ENCODE peak calls at places on chromosomes 16 and 17, in five cellular contexts. W, I, K, Z and D are unnamed samples.

GRCh38 chr16:48231675-48232214 is 12.4 kb upstream of the LONP2 start:
- DNase-seq in Z (peak), K (no peak), W (peak), I (peak), D (peak)

GRCh38 chr16:19118938-19119431 is 5.2 kb downstream of the ITPRIPL2 start:
- DNase-seq in Z (peak), K (no peak), W (peak), I (no peak), D (no peak)

GRCh38 chr17:61307905-61308886 is 91.4 kb upstream of the TBX2 start:
- DNase-seq in Z (peak), W (peak), K (no peak), I (no peak), D (no peak)

GRCh38 chr17:66724581-66725341 is 110.2 kb upstream of the CACNG5 start:
- DNase-seq in Z (no peak), W (peak), K (no peak), I (peak), D (no peak)

GRCh38 chr17:62105361-62105760 is 40.3 kb upstream of the MED13 start:
- DNase-seq in Z (no peak), K (no peak), I (no peak), W (no peak), D (no peak)

GRCh38 chr17:15446036-15446435 is 21.4 kb downstream of the CDRT4 start:
- DNase-seq in Z (no peak), W (no peak), K (no peak), I (no peak), D (no peak)

GRCh38 chr17:80751460-80752368 is 207.1 kb downstream of the RPTOR start:
- DNase-seq in Z (peak), K (no peak), W (no peak), I (no peak), D (no peak)

GRCh38 chr17:9566067-9566466 is 9.6 kb downstream of the STX8 start:
- DNase-seq in I (no peak), W (no peak), K (no peak), Z (no peak), D (no peak)

GRCh38 chr17:38403491-38403890 is 24.8 kb upstream of the ARHGAP23 start:
- DNase-seq in Z (no peak), K (no peak), I (no peak), W (peak), D (no peak)

GRCh38 chr16:68447721-68448359 is 468 bp downstream of the SMPD3 start:
- DNase-seq in Z (no peak), I (no peak), K (no peak), W (no peak), D (no peak)

GRCh38 chr16:27305342-27305741 is 8.4 kb upstream of the IL4R start:
- DNase-seq in K (no peak), Z (no peak), I (no peak), W (peak), D (no peak)

GRCh38 chr17:142102-142661 is 4.8 kb downstream of the SCGB1C2 start:
- DNase-seq in Z (peak), K (peak), W (peak), I (no peak), D (peak)

GRCh38 chr16:89052824-89053724 is 40.6 kb upstream of the ACSF3 start:
- DNase-seq in W (no peak), I (no peak), Z (no peak), K (no peak), D (no peak)

GRCh38 chr16:54446639-54447038 is 160.1 kb upstream of the IRX3 start:
- DNase-seq in K (no peak), I (peak), W (peak), Z (peak), D (no peak)

GRCh38 chr17:11028349-11028748 is 190.5 kb upstream of the PIRT start:
- DNase-seq in K (no peak), Z (no peak), I (no peak), W (no peak), D (no peak)

GRCh38 chr16:28513484-28514181 is 7.0 kb upstream of the IL27 start:
- DNase-seq in W (no peak), I (no peak), Z (no peak), K (no peak), D (no peak)

GRCh38 chr17:1495265-1495664 is 2.8 kb upstream of the MYO1C start:
- DNase-seq in W (peak), Z (no peak), K (no peak), I (peak), D (no peak)

GRCh38 chr16:28477311-28477920 is 5.3 kb upstream of the NPIPB7 start:
- DNase-seq in K (no peak), W (no peak), Z (no peak), I (no peak), D (no peak)

GRCh38 chr17:76506408-76507328 is 5.4 kb upstream of the RHBDF2 start:
- DNase-seq in Z (peak), I (peak), K (peak), W (peak), D (peak)

GRCh38 chr17:57599271-57600045 is 145.6 kb downstream of the CCDC182 start:
- DNase-seq in I (no peak), W (no peak), Z (no peak), K (no peak), D (no peak)

GRCh38 chr16:84543931-84544776 is 39.7 kb upstream of the MEAK7 start:
- DNase-seq in K (no peak), I (no peak), W (no peak), Z (no peak), D (no peak)

GRCh38 chr16:55471448-55472097 is 7.4 kb upstream of the MMP2 start:
- DNase-seq in I (no peak), W (peak), K (no peak), Z (peak), D (no peak)

GRCh38 chr16:72134507-72134906 is 37.4 kb downstream of the PMFBP1 start:
- DNase-seq in Z (no peak), K (no peak), I (no peak), W (no peak), D (no peak)

GRCh38 chr17:14428640-14429029 is 127.8 kb downstream of the HS3ST3B1 start:
- DNase-seq in K (no peak), Z (no peak), I (no peak), W (no peak), D (no peak)

GRCh38 chr16:65832269-65832668 is 534.2 kb upstream of the CDH5 start:
- DNase-seq in K (no peak), Z (no peak), I (no peak), W (no peak), D (no peak)

GRCh38 chr16:69109486-69110270 is 4.2 kb downstream of the HAS3 start:
- DNase-seq in K (no peak), I (no peak), W (no peak), Z (no peak), D (no peak)

GRCh38 chr16:57822861-57823260 is 20.6 kb upstream of the KIFC3 start:
- DNase-seq in Z (no peak), I (no peak), K (no peak), W (no peak), D (no peak)

GRCh38 chr17:66893382-66893781 is 58.5 kb downstream of the CACNG5 start:
- DNase-seq in W (no peak), Z (peak), K (no peak), I (no peak), D (no peak)

GRCh38 chr17:18859256-18859655 is 1.3 kb downstream of the PRPSAP2 start:
- DNase-seq in Z (peak), I (no peak), K (no peak), W (peak), D (no peak)

GRCh38 chr17:55437165-55437605 is 15.6 kb upstream of the MMD start:
- DNase-seq in Z (no peak), W (no peak), I (no peak), K (no peak), D (no peak)

GRCh38 chr17:70138309-70138865 is 30.9 kb upstream of the KCNJ2 start:
- DNase-seq in W (peak), Z (peak), K (no peak), I (no peak), D (no peak)

GRCh38 chr17:77160877-77161530 is 20.2 kb downstream of the SEC14L1 start:
- DNase-seq in Z (no peak), W (no peak), K (no peak), I (no peak), D (no peak)

GRCh38 chr16:27543801-27544200 is 5.9 kb downstream of the GTF3C1 start:
- DNase-seq in W (no peak), I (no peak), Z (no peak), K (no peak), D (no peak)

GRCh38 chr16:85057948-85058347 is 30.4 kb downstream of the KIAA0513 start:
- DNase-seq in K (no peak), W (no peak), Z (no peak), I (no peak), D (no peak)

GRCh38 chr17:19728114-19728495 is 11.7 kb upstream of the SLC47A2 start:
- DNase-seq in W (peak), K (peak), Z (peak), I (peak), D (no peak)

GRCh38 chr16:7628981-7629380 is 296.3 kb downstream of the RBFOX1 start:
- DNase-seq in Z (no peak), K (no peak), I (no peak), W (no peak), D (no peak)

GRCh38 chr16:71201556-71201955 is 29.0 kb downstream of the HYDIN start:
- DNase-seq in Z (no peak), W (no peak), I (no peak), K (no peak), D (no peak)

GRCh38 chr17:17130077-17130844 is 75.9 kb downstream of the PLD6 start:
- DNase-seq in I (no peak), W (no peak), K (no peak), Z (no peak), D (no peak)

DNA sequence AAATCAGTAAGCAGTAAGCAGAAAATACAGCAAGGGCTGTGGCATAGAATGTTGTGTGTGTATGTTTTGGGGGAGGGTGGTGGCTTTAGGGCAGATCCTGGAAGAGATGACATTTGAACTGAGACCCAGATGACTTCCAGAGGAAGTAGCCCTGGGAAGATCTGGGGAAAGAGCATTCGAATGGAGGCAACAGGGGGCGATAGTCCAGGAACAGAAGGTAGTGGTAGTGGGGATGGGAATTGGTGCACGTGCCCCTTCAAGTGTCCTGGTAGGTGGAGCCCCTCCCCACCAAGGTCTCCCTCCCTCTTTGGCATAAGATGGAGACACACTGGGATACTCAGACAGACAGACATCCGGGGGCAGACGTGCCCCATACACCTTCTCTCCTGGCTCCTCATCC is 14.1 kb downstream of the ARHGEF15 start:
- DNase-seq in Z (no peak), I (no peak), W (no peak), K (no peak), D (no peak)
- TF ChIP-seq CTCF in Z (no peak), I (no peak), W (no peak), K (no peak), D (no peak)

GRCh38 chr17:30238387-30239088 is 3.0 kb upstream of the SLC6A4 start:
- DNase-seq in I (no peak), W (no peak), K (no peak), Z (no peak), D (no peak)
- TF ChIP-seq CTCF in I (no peak), W (no peak), K (no peak), Z (no peak), D (no peak)

GRCh38 chr16:10579575-10579964 is 828 bp downstream of the EMP2 start:
- DNase-seq in I (no peak), Z (no peak), W (no peak), K (no peak), D (no peak)

GRCh38 chr16:10577305-10578202 is 2.8 kb downstream of the EMP2 start:
- DNase-seq in Z (peak), W (no peak), K (no peak), I (peak), D (no peak)

GRCh38 chr16:10578474-10579316 is 1.7 kb downstream of the EMP2 start:
- DNase-seq in I (peak), K (no peak), W (no peak), Z (no peak), D (no peak)

GRCh38 chr16:10581507-10581906 is 1.1 kb upstream of the EMP2 start:
- DNase-seq in W (peak), I (no peak), K (no peak), Z (no peak), D (no peak)

DNA sequence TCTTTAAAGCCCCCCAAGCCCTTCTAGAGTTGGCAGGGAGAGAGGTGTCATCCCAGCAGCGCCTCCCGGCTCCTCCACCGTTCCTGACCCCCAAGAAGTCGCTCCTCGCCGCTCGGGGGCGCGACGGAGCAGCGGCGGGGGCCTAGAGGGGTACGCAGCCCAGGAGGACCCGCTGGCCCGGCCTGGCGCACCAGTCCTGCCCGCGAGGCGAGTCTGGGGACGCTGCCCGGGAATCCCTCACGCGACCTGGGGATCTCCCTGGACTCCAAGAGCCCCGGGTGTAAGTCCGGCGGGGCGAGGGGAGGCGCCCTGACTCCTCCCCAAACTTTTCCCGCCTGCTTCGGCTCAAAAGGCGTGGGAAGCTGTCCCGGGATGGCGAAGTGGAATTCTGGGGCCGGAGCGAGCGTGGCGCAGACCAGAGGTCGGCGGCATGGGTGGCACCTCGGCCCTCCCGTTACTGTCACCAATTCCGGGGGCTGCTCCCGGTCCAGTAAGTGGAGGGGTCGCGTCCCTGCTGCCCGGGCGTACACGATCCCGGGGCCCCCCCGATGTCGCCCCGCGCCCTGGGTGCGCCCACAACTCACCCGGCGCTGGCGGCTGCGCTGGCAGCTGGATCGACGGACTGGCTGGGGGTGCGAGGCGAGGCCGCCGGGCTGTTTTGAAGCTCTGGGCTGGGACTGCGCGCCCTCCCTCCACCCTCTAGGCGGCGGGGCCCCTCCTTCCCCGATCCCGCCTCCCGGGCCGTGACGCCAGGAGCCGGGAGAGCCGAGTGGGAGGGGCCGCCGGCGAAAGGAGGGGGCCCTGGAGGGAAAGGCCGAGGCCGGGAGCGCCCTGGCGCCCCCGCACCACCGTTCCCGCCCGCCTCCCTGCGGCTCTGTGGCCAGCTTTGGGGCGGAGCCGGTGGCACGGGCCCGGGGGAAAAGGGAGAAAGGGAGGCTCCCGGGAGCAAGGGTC is at the start of gene EMP2:
- DNase-seq in K (no peak), W (peak), Z (peak), I (peak), D (peak)
- TF ChIP-seq CTCF in K (peak), W (peak), Z (peak), I (peak), D (peak)

GRCh38 chr16:87016056-87016455 is 301.1 kb downstream of the C16orf95 start:
- DNase-seq in W (no peak), Z (no peak), K (no peak), I (no peak), D (no peak)

GRCh38 chr16:87016636-87017035 is 300.6 kb downstream of the C16orf95 start:
- DNase-seq in Z (no peak), I (no peak), K (no peak), W (no peak), D (no peak)

GRCh38 chr16:87012954-87013938 is 303.9 kb downstream of the C16orf95 start:
- DNase-seq in K (no peak), W (no peak), I (no peak), Z (no peak), D (no peak)

GRCh38 chr16:87014112-87014511 is 303.1 kb downstream of the C16orf95 start:
- DNase-seq in K (no peak), I (no peak), Z (no peak), W (no peak), D (no peak)

GRCh38 chr16:87017388-87018012 is 299.7 kb downstream of the C16orf95 start:
- DNase-seq in W (peak), K (no peak), Z (peak), I (no peak), D (no peak)
- TF ChIP-seq CTCF in W (peak), K (peak), Z (peak), I (no peak), D (peak)

DNA sequence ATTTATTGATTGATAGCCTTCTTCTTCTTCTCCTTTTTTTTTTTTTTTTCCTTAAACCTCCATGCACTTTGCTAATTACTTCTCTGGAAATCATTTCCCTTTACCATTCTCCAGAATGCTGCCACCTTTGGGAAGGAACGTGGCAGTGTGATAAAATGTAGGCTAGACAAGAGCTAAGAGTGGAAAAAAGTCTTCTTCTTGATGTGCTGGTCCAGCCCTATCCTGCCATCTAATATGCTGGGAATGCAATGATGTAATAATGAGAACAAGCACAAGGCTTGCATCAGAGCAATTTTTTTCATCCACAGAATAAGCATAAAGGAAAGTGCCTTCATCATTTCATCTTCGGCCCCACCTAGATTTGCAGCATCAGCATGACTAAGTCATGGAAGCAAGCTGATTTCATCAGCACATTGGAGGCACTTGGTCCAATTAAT is 128.7 kb upstream of the ZFHX3 start:
- DNase-seq in W (peak), I (no peak), K (no peak), Z (peak), D (no peak)
- TF ChIP-seq CTCF in W (peak), I (peak), K (peak), Z (peak), D (peak)

DNA sequence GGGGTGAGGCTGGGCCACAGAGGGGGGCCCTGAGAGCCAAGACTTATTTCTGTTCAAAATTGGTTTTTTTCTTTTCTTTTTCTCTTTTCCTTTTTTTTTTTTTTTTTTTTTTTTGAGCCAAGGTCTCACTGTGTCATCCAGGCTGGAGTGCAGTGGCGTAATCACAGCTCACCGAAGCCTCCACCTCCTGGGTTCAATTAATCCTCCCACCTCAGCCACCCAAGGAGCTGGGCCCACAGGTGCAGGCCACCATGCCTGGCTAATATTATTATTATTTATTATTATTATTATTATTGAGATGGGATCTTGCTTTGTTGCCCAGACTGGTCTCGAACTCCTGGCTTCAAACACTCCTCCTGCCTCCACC is 17.5 kb upstream of the CACNA1H start:
- DNase-seq in W (no peak), K (no peak), Z (no peak), I (no peak), D (no peak)
- TF ChIP-seq CTCF in W (no peak), K (no peak), Z (no peak), I (no peak), D (no peak)

GRCh38 chr17:59617141-59617757 is 2.4 kb upstream of the CLTC start:
- DNase-seq in I (no peak), K (no peak), Z (no peak), W (no peak), D (no peak)

GRCh38 chr17:59618894-59619312 is 792 bp upstream of the CLTC start:
- DNase-seq in Z (no peak), W (no peak), I (no peak), K (no peak), D (no peak)

GRCh38 chr17:59620518-59621259 is 994 bp downstream of the CLTC start:
- DNase-seq in W (peak), I (peak), Z (peak), K (no peak), D (peak)

GRCh38 chr17:59620064-59620359 is 317 bp downstream of the CLTC start:
- DNase-seq in I (no peak), K (no peak), W (no peak), Z (no peak), D (no peak)

GRCh38 chr17:59619313-59620063 is at the start of gene CLTC:
- DNase-seq in W (peak), I (peak), Z (peak), K (peak), D (peak)
- TF ChIP-seq CTCF in W (no peak), I (no peak), Z (no peak), K (no peak), D (no peak)

GRCh38 chr17:63932721-63933120 is 590 bp upstream of the CD79B start:
- DNase-seq in W (no peak), I (no peak), Z (no peak), K (no peak), D (no peak)
- TF ChIP-seq CTCF in W (no peak), I (no peak), Z (no peak), K (no peak), D (no peak)

GRCh38 chr17:81824595-81824994 is 8.5 kb downstream of the MCRIP1 start:
- DNase-seq in Z (no peak), K (no peak), W (no peak), I (no peak), D (no peak)

GRCh38 chr17:81822312-81822637 is 10.8 kb downstream of the MCRIP1 start:
- DNase-seq in K (no peak), Z (no peak), I (no peak), W (no peak), D (no peak)

GRCh38 chr17:81825841-81826471 is 7.1 kb downstream of the MCRIP1 start:
- DNase-seq in K (no peak), I (no peak), W (no peak), Z (no peak), D (no peak)

GRCh38 chr17:81822996-81823799 is 9.9 kb downstream of the MCRIP1 start:
- DNase-seq in Z (no peak), K (no peak), I (no peak), W (no peak), D (no peak)

GRCh38 chr17:81823800-81824550 is 9.1 kb downstream of the MCRIP1 start:
- DNase-seq in Z (no peak), W (no peak), I (no peak), K (no peak), D (no peak)
- TF ChIP-seq CTCF in Z (no peak), W (no peak), I (no peak), K (no peak), D (no peak)